ENCODE peak calls at places on chromosomes 6 and 20, in seven cellular contexts. One of them, this sample, is unnamed.

GRCh38 chr6:28402197-28402596 is 2.6 kb upstream of the ZSCAN12 start:
- DNase-seq in lower lobe of right lung: no peak
- DNase-seq in breast epithelium: no peak
- DNase-seq in PC-9: no peak
- DNase-seq in fibroblast of lung: no peak
- DNase-seq in esophagus squamous epithelium: no peak
- DNase-seq in uterus: no peak
- DNase-seq in this sample: no peak

GRCh38 chr20:42639140-42639539 is 550.6 kb downstream of the PTPRT start:
- DNase-seq in lower lobe of right lung: no peak
- DNase-seq in breast epithelium: no peak
- DNase-seq in PC-9: no peak
- DNase-seq in fibroblast of lung: no peak
- DNase-seq in esophagus squamous epithelium: no peak
- DNase-seq in uterus: no peak
- DNase-seq in this sample: no peak

GRCh38 chr20:50649587-50649986 is 41.8 kb downstream of the RIPOR3 start:
- DNase-seq in lower lobe of right lung: no peak
- DNase-seq in breast epithelium: no peak
- DNase-seq in PC-9: no peak
- DNase-seq in fibroblast of lung: no peak
- DNase-seq in esophagus squamous epithelium: no peak
- DNase-seq in uterus: no peak
- DNase-seq in this sample: no peak

GRCh38 chr6:46453221-46453620 is 38.0 kb downstream of the RCAN2 start:
- DNase-seq in lower lobe of right lung: no peak
- DNase-seq in breast epithelium: no peak
- DNase-seq in PC-9: no peak
- DNase-seq in fibroblast of lung: peak
- DNase-seq in esophagus squamous epithelium: no peak
- DNase-seq in uterus: no peak
- DNase-seq in this sample: peak

GRCh38 chr20:9103955-9104354 is 35.1 kb downstream of the PLCB4 start:
- DNase-seq in lower lobe of right lung: no peak
- DNase-seq in breast epithelium: no peak
- DNase-seq in PC-9: no peak
- DNase-seq in fibroblast of lung: peak
- DNase-seq in esophagus squamous epithelium: no peak
- DNase-seq in uterus: no peak
- DNase-seq in this sample: no peak

GRCh38 chr6:100078509-100078908 is 84.5 kb upstream of the MCHR2 start:
- DNase-seq in lower lobe of right lung: no peak
- DNase-seq in breast epithelium: no peak
- DNase-seq in PC-9: no peak
- DNase-seq in fibroblast of lung: peak
- DNase-seq in esophagus squamous epithelium: no peak
- DNase-seq in uterus: no peak
- DNase-seq in this sample: no peak

GRCh38 chr20:57112448-57112847 is 154.0 kb downstream of the BMP7 start:
- DNase-seq in lower lobe of right lung: no peak
- DNase-seq in breast epithelium: no peak
- DNase-seq in PC-9: no peak
- DNase-seq in fibroblast of lung: no peak
- DNase-seq in esophagus squamous epithelium: no peak
- DNase-seq in uterus: no peak
- DNase-seq in this sample: no peak

GRCh38 chr6:52416629-52417151 is 3.5 kb upstream of the EFHC1 start:
- DNase-seq in lower lobe of right lung: no peak
- DNase-seq in breast epithelium: no peak
- DNase-seq in PC-9: peak
- DNase-seq in fibroblast of lung: peak
- DNase-seq in esophagus squamous epithelium: no peak
- DNase-seq in uterus: no peak
- DNase-seq in this sample: peak

GRCh38 chr6:64217721-64218603 is 582.4 kb downstream of the PHF3 start:
- DNase-seq in lower lobe of right lung: no peak
- DNase-seq in breast epithelium: no peak
- DNase-seq in PC-9: no peak
- DNase-seq in fibroblast of lung: peak
- DNase-seq in esophagus squamous epithelium: no peak
- DNase-seq in uterus: no peak
- DNase-seq in this sample: no peak

GRCh38 chr6:53113742-53114141 is 34.9 kb downstream of the GCM1 start:
- DNase-seq in lower lobe of right lung: no peak
- DNase-seq in breast epithelium: no peak
- DNase-seq in PC-9: no peak
- DNase-seq in fibroblast of lung: no peak
- DNase-seq in esophagus squamous epithelium: no peak
- DNase-seq in uterus: no peak
- DNase-seq in this sample: no peak

GRCh38 chr20:50303573-50304500 is 113.2 kb downstream of the CEBPB start:
- DNase-seq in lower lobe of right lung: peak
- DNase-seq in breast epithelium: peak
- DNase-seq in PC-9: no peak
- DNase-seq in fibroblast of lung: peak
- DNase-seq in esophagus squamous epithelium: no peak
- DNase-seq in uterus: peak
- DNase-seq in this sample: peak

GRCh38 chr20:19000071-19000470 is 186.5 kb downstream of the SCP2D1 start:
- DNase-seq in lower lobe of right lung: no peak
- DNase-seq in breast epithelium: no peak
- DNase-seq in PC-9: no peak
- DNase-seq in fibroblast of lung: no peak
- DNase-seq in esophagus squamous epithelium: no peak
- DNase-seq in uterus: no peak
- DNase-seq in this sample: no peak

GRCh38 chr6:71107935-71108420 is 151.1 kb upstream of the B3GAT2 start:
- DNase-seq in lower lobe of right lung: no peak
- DNase-seq in breast epithelium: no peak
- DNase-seq in PC-9: no peak
- DNase-seq in fibroblast of lung: peak
- DNase-seq in esophagus squamous epithelium: no peak
- DNase-seq in uterus: no peak
- DNase-seq in this sample: no peak

GRCh38 chr6:19231878-19232519 is 605.2 kb upstream of the ID4 start:
- DNase-seq in lower lobe of right lung: no peak
- DNase-seq in breast epithelium: peak
- DNase-seq in PC-9: no peak
- DNase-seq in fibroblast of lung: no peak
- DNase-seq in esophagus squamous epithelium: no peak
- DNase-seq in uterus: no peak
- DNase-seq in this sample: no peak

GRCh38 chr6:36851149-36851614 is 11.9 kb upstream of the CPNE5 start:
- DNase-seq in lower lobe of right lung: no peak
- DNase-seq in breast epithelium: peak
- DNase-seq in PC-9: peak
- DNase-seq in fibroblast of lung: peak
- DNase-seq in esophagus squamous epithelium: no peak
- DNase-seq in uterus: peak
- DNase-seq in this sample: peak

GRCh38 chr6:34044945-34045595 is 100.8 kb downstream of the GRM4 start:
- DNase-seq in lower lobe of right lung: no peak
- DNase-seq in breast epithelium: no peak
- DNase-seq in PC-9: no peak
- DNase-seq in fibroblast of lung: no peak
- DNase-seq in esophagus squamous epithelium: no peak
- DNase-seq in uterus: no peak
- DNase-seq in this sample: no peak

GRCh38 chr6:99330159-99330558 is 19.3 kb downstream of the FAXC start:
- DNase-seq in lower lobe of right lung: no peak
- DNase-seq in breast epithelium: peak
- DNase-seq in PC-9: peak
- DNase-seq in fibroblast of lung: peak
- DNase-seq in esophagus squamous epithelium: no peak
- DNase-seq in uterus: no peak
- DNase-seq in this sample: peak

DNA sequence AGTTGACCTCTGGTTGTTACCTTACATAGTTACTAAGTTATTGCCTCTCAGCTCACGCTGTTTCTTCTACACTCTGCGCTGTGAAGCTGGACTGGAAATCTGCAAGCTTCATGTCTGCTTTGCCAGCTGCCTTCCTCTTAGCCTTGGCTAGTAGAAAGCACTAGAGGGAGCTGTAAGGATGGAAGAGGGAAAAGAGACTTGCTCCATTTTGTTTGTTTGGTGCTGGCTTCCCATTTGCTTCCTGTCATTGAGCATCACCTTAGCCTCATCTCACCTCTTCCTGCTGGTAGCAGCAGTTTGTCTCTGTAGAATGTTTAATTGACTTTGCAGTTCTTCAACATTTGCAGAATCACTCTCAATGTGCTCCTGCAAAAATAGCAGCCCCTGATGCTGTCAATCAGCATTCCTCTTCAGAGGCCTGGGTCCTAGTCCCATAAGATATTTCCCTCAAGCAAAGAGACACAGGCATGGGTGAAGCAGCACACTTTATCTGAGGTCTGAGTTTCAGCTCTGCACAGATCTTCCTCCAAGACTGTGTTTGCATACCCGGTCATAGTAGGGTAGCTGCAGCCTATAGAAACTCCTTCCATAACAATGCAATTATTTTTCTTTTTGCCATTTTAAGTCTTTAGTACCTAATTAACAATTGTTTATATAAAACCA is 302.2 kb upstream of the EPHA7 start:
- DNase-seq in lower lobe of right lung: no peak
- DNase-seq in breast epithelium: no peak
- DNase-seq in PC-9: peak
- DNase-seq in fibroblast of lung: peak
- DNase-seq in esophagus squamous epithelium: no peak
- DNase-seq in uterus: no peak
- DNase-seq in this sample: no peak
- TF ChIP-seq CTCF in lower lobe of right lung: no peak
- TF ChIP-seq CTCF in breast epithelium: no peak
- TF ChIP-seq CTCF in PC-9: no peak
- TF ChIP-seq CTCF in fibroblast of lung: no peak
- TF ChIP-seq CTCF in esophagus squamous epithelium: no peak
- TF ChIP-seq CTCF in uterus: no peak
- TF ChIP-seq CTCF in this sample: no peak

GRCh38 chr20:35871311-35871771 is 83.0 kb downstream of the SCAND1 start:
- DNase-seq in lower lobe of right lung: no peak
- DNase-seq in breast epithelium: peak
- DNase-seq in PC-9: peak
- DNase-seq in fibroblast of lung: peak
- DNase-seq in esophagus squamous epithelium: no peak
- DNase-seq in uterus: peak
- DNase-seq in this sample: no peak
- H3K4me3 ChIP-seq in lower lobe of right lung: no peak
- H3K4me3 ChIP-seq in breast epithelium: no peak
- H3K4me3 ChIP-seq in PC-9: no peak
- H3K4me3 ChIP-seq in fibroblast of lung: peak
- H3K4me3 ChIP-seq in esophagus squamous epithelium: no peak
- H3K4me3 ChIP-seq in uterus: no peak
- H3K4me3 ChIP-seq in this sample: no peak

DNA sequence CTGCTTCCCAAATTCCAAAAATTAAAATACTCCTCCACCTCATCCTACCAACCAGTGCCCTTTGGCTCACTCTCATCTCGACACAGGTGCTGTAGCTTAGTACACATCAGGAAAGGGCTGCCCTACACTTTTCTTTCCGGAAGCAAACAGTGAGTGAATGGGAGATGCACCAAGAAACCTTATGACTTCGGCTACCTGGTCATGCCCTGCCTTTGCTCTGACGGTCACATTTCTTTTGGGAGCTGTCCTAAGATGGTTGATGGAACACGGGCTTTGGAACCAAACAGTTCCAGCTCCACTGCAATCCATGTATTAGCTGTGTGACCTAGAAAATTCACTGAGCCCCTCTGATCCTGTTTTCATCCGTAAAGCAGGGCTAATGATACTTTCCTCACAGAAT is 92.7 kb upstream of the ASF1A start:
- DNase-seq in lower lobe of right lung: no peak
- DNase-seq in breast epithelium: no peak
- DNase-seq in PC-9: no peak
- DNase-seq in fibroblast of lung: no peak
- DNase-seq in esophagus squamous epithelium: no peak
- DNase-seq in uterus: no peak
- DNase-seq in this sample: no peak
- TF ChIP-seq CTCF in lower lobe of right lung: no peak
- TF ChIP-seq CTCF in breast epithelium: no peak
- TF ChIP-seq CTCF in PC-9: no peak
- TF ChIP-seq CTCF in fibroblast of lung: no peak
- TF ChIP-seq CTCF in esophagus squamous epithelium: no peak
- TF ChIP-seq CTCF in uterus: no peak
- TF ChIP-seq CTCF in this sample: no peak

GRCh38 chr20:15772826-15773225 is 800.4 kb downstream of the KIF16B start:
- DNase-seq in lower lobe of right lung: no peak
- DNase-seq in breast epithelium: no peak
- DNase-seq in PC-9: no peak
- DNase-seq in fibroblast of lung: no peak
- DNase-seq in esophagus squamous epithelium: no peak
- DNase-seq in uterus: no peak
- DNase-seq in this sample: no peak
- H3K4me3 ChIP-seq in lower lobe of right lung: no peak
- H3K4me3 ChIP-seq in breast epithelium: no peak
- H3K4me3 ChIP-seq in PC-9: no peak
- H3K4me3 ChIP-seq in fibroblast of lung: no peak
- H3K4me3 ChIP-seq in esophagus squamous epithelium: no peak
- H3K4me3 ChIP-seq in uterus: no peak
- H3K4me3 ChIP-seq in this sample: no peak

DNA sequence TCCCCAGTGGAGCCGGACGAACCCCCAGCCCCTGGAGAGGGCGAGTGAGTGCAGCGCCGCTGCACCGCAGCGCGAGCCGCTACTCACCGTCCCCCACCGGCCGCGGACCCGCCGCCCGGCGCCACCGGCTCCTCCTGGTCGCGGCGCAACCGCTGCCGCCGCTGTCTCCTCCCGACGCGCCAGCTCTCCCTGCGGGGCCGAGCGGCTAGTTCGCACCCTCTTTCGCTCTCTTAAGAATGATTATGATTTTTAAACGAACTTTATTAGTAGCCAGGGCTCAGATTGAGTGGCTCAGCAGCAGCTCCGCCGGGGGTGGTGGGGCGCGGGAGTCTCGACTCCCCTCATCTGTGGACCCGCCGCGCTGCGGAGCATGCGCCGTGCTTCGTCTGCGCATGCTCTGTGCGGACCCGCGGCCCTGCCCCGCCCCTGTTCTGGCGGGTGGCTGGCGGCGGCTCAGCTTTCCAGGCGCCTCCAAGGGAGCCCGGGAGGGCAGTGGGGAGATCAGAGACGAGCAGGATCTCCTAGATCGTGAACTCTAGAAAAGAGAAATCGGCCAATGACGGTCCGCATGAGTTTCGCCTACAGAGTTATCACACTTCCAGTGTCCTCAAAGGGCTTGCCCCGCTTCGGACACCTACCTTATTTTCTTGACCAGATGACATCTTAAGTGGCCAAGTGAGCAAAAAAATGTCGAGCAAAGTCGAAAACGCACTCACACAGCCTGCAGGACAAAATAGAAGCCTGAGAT is at the start of gene RAB23:
- DNase-seq in lower lobe of right lung: peak
- DNase-seq in breast epithelium: peak
- DNase-seq in PC-9: peak
- DNase-seq in fibroblast of lung: peak
- DNase-seq in esophagus squamous epithelium: peak
- DNase-seq in uterus: peak
- DNase-seq in this sample: no peak
- TF ChIP-seq CTCF in lower lobe of right lung: no peak
- TF ChIP-seq CTCF in breast epithelium: no peak
- TF ChIP-seq CTCF in PC-9: no peak
- TF ChIP-seq CTCF in fibroblast of lung: no peak
- TF ChIP-seq CTCF in esophagus squamous epithelium: no peak
- TF ChIP-seq CTCF in uterus: no peak
- TF ChIP-seq CTCF in this sample: no peak

GRCh38 chr6:110367825-110368224 is 9.7 kb upstream of the METTL24 start:
- DNase-seq in lower lobe of right lung: no peak
- DNase-seq in breast epithelium: no peak
- DNase-seq in PC-9: no peak
- DNase-seq in fibroblast of lung: no peak
- DNase-seq in esophagus squamous epithelium: no peak
- DNase-seq in uterus: no peak
- DNase-seq in this sample: no peak
- H3K4me3 ChIP-seq in lower lobe of right lung: no peak
- H3K4me3 ChIP-seq in breast epithelium: no peak
- H3K4me3 ChIP-seq in PC-9: no peak
- H3K4me3 ChIP-seq in fibroblast of lung: no peak
- H3K4me3 ChIP-seq in esophagus squamous epithelium: no peak
- H3K4me3 ChIP-seq in uterus: no peak
- H3K4me3 ChIP-seq in this sample: no peak